ENCODE peak calls at places on chromosomes 16 and 17, in four cellular contexts. F, W, M and N are unnamed samples.

GRCh38 chr17:58364270-58364942 is 12.4 kb upstream of the SUPT4H1 start:
- DNase-seq in W (no peak), M (no peak), F (no peak), N (no peak)

GRCh38 chr16:84709609-84710008 is 9.8 kb downstream of the USP10 start:
- DNase-seq in W (no peak), M (no peak), F (no peak), N (no peak)

GRCh38 chr17:81067331-81067730 is 32.4 kb downstream of the BAIAP2 start:
- DNase-seq in W (no peak), M (no peak), F (no peak), N (no peak)

GRCh38 chr16:30541502-30542329 is 7.1 kb upstream of the ZNF747 start:
- DNase-seq in F (no peak), M (no peak), W (no peak), N (no peak)

GRCh38 chr17:44362964-44363612 is 565 bp downstream of the FAM171A2 start:
- DNase-seq in F (no peak), W (no peak), M (peak; percentile 51), N (no peak)

GRCh38 chr17:51608251-51608933 is 348.0 kb downstream of the UTP18 start:
- DNase-seq in M (no peak), W (no peak), F (no peak), N (no peak)

GRCh38 chr16:20485408-20485807 is 34.1 kb downstream of the ACSM2A start:
- DNase-seq in F (no peak), W (no peak), M (no peak), N (no peak)

GRCh38 chr17:66474810-66475497 is 172.5 kb downstream of the PRKCA start:
- DNase-seq in M (no peak), F (no peak), W (no peak), N (no peak)

GRCh38 chr17:63440127-63440769 is 5.9 kb downstream of the CYB561 start:
- DNase-seq in W (no peak), F (no peak), M (no peak), N (no peak)

GRCh38 chr17:8080208-8080798 is 7.2 kb downstream of the ALOX12B start:
- DNase-seq in M (no peak), W (no peak), F (no peak), N (no peak)

GRCh38 chr17:14428640-14429029 is 127.8 kb downstream of the HS3ST3B1 start:
- DNase-seq in F (no peak), W (no peak), M (no peak), N (no peak)

GRCh38 chr16:71536752-71537499 is 10.7 kb downstream of the CHST4 start:
- DNase-seq in F (no peak), M (no peak), W (no peak), N (no peak)

GRCh38 chr16:81491522-81492188 is 47.0 kb downstream of the CMIP start:
- DNase-seq in M (no peak), F (no peak), W (no peak), N (no peak)

GRCh38 chr17:82696916-82697807 is 1.3 kb downstream of the RAB40B start:
- DNase-seq in F (no peak), M (no peak), W (no peak), N (no peak)

GRCh38 chr17:77723071-77723908 is 235.2 kb upstream of the TNRC6C start:
- DNase-seq in M (peak; percentile 46), F (no peak), W (no peak), N (no peak)

GRCh38 chr17:51590071-51590470 is 329.7 kb downstream of the UTP18 start:
- DNase-seq in M (no peak), W (no peak), F (no peak), N (no peak)

GRCh38 chr17:80758793-80759673 is 214.4 kb downstream of the RPTOR start:
- DNase-seq in W (no peak), M (peak; percentile 39), F (no peak), N (no peak)

GRCh38 chr17:79365361-79365760 is 245.5 kb downstream of the RBFOX3 start:
- DNase-seq in F (no peak), W (no peak), M (no peak), N (no peak)

GRCh38 chr16:68343137-68343536 is 32.3 kb downstream of the PRMT7 start:
- DNase-seq in F (no peak), M (no peak), W (no peak), N (no peak)

GRCh38 chr16:1094124-1094479 is 1.9 kb downstream of the C1QTNF8 start:
- DNase-seq in M (no peak), F (no peak), W (no peak), N (no peak)

GRCh38 chr17:19413725-19414124 is 2.7 kb downstream of the RNF112 start:
- DNase-seq in F (no peak), M (no peak), W (no peak), N (no peak)

GRCh38 chr17:71413935-71414334 is 706.9 kb upstream of the SOX9 start:
- DNase-seq in M (no peak), W (no peak), F (no peak), N (no peak)

GRCh38 chr17:65554568-65555223 is 6.8 kb downstream of the AXIN2 start:
- DNase-seq in F (no peak), W (no peak), M (no peak), N (no peak)

GRCh38 chr16:23852794-23853562 is 17.2 kb downstream of the PRKCB start:
- DNase-seq in M (no peak), F (no peak), W (no peak), N (no peak)

GRCh38 chr17:45227631-45228120 is 6.0 kb downstream of the FMNL1 start:
- DNase-seq in M (no peak), F (no peak), W (no peak), N (no peak)

GRCh38 chr16:88274847-88275246 is 107.9 kb upstream of the ZNF469 start:
- DNase-seq in F (no peak), M (no peak), W (no peak), N (no peak)

GRCh38 chr17:2500446-2500845 is 11.2 kb downstream of the METTL16 start:
- DNase-seq in F (no peak), M (no peak), W (no peak), N (no peak)

GRCh38 chr16:49019081-49019633 is 262.5 kb downstream of the CBLN1 start:
- DNase-seq in M (no peak), W (no peak), F (no peak), N (no peak)

GRCh38 chr17:17048106-17048505 is 5.8 kb downstream of the MPRIP start:
- DNase-seq in M (no peak), F (no peak), W (no peak), N (no peak)

GRCh38 chr17:15893333-15894024 is 51.5 kb upstream of the ADORA2B start:
- DNase-seq in W (no peak), M (no peak), F (no peak), N (no peak)

GRCh38 chr17:81253358-81254131 is 14.4 kb downstream of the NDUFAF8 start:
- DNase-seq in M (no peak), W (peak; percentile 43), F (peak; percentile 71), N (no peak)

GRCh38 chr17:7704601-7705268 is at the start of gene EFNB3:
- DNase-seq in M (no peak), F (no peak), W (no peak), N (no peak)

GRCh38 chr16:85586360-85587145 is 26.6 kb upstream of the GSE1 start:
- DNase-seq in F (no peak), M (no peak), W (no peak), N (no peak)